ENCODE peak calls at places on chromosome 3, in five cellular contexts. W, G, A, H and K are unnamed samples.

GRCh38 chr3:128385080-128385832 is 81.4 kb downstream of the DNAJB8 start:
- DNase-seq in W (peak; percentile 68), A (peak; percentile 43), G (peak; percentile 73), H (peak; percentile 11), K (no peak)

GRCh38 chr3:52310861-52311566 is 5.1 kb upstream of the DNAH1 start:
- DNase-seq in A (no peak), H (peak; percentile 44), G (no peak), W (no peak), K (no peak)

GRCh38 chr3:113531826-113532697 is at the start of gene SIDT1:
- DNase-seq in H (no peak), G (peak; percentile 31), W (no peak), A (peak; percentile 75), K (no peak)

GRCh38 chr3:190446492-190447301 is 3.0 kb downstream of the TMEM207 start:
- DNase-seq in G (no peak), W (no peak), H (peak; percentile 29), A (no peak), K (no peak)

GRCh38 chr3:63242124-63242523 is 36.0 kb upstream of the SYNPR start:
- DNase-seq in W (no peak), G (no peak), A (no peak), H (no peak), K (no peak)

GRCh38 chr3:186251948-186252619 is 110.0 kb downstream of the DGKG start:
- DNase-seq in G (no peak), A (no peak), W (peak; percentile 23), H (no peak), K (no peak)

GRCh38 chr3:170483485-170484262 is 65.0 kb downstream of the CLDN11 start:
- DNase-seq in A (no peak), G (no peak), W (no peak), H (no peak), K (no peak)

GRCh38 chr3:71211083-71211482 is 372.4 kb downstream of the FOXP1 start:
- DNase-seq in W (peak; percentile 58), H (no peak), A (no peak), G (no peak), K (no peak)

GRCh38 chr3:144677118-144677517 is 705.5 kb downstream of the DIPK2A start:
- DNase-seq in H (peak; percentile 9), A (no peak), G (no peak), W (no peak), K (no peak)

GRCh38 chr3:179067291-179067690 is 4.3 kb downstream of the ZMAT3 start:
- DNase-seq in A (no peak), G (no peak), W (no peak), H (no peak), K (no peak)

GRCh38 chr3:133992385-133992784 is 37.3 kb downstream of the SLCO2A1 start:
- DNase-seq in W (no peak), H (no peak), G (no peak), A (no peak), K (no peak)

GRCh38 chr3:141242035-141242721 is 10.6 kb downstream of the PXYLP1 start:
- DNase-seq in G (no peak), A (no peak), H (no peak), W (no peak), K (no peak)

GRCh38 chr3:98596902-98597500 is 3.6 kb upstream of the CPOX start:
- DNase-seq in G (no peak), H (peak; percentile 22), W (no peak), A (no peak), K (no peak)

GRCh38 chr3:155229086-155229485 is 64.4 kb downstream of the STRIT1 start:
- DNase-seq in W (no peak), G (no peak), H (no peak), A (no peak), K (no peak)

GRCh38 chr3:182172534-182172933 is 460.8 kb downstream of the SOX2 start:
- DNase-seq in G (no peak), W (no peak), H (no peak), A (no peak), K (no peak)

GRCh38 chr3:112508261-112508660 is 9.0 kb upstream of the BTLA start:
- DNase-seq in H (no peak), G (no peak), A (no peak), W (no peak), K (no peak)

GRCh38 chr3:9687514-9687913 is 16.1 kb upstream of the CPNE9 start:
- DNase-seq in G (no peak), W (no peak), A (no peak), H (no peak), K (no peak)

GRCh38 chr3:135514064-135514455 is 451.5 kb upstream of the PPP2R3A start:
- DNase-seq in W (no peak), H (no peak), A (no peak), G (no peak), K (no peak)

GRCh38 chr3:182412066-182412465 is 381.2 kb upstream of the ATP11B start:
- DNase-seq in W (no peak), A (no peak), H (no peak), G (no peak), K (no peak)

GRCh38 chr3:172125053-172125452 is 85.7 kb downstream of the FNDC3B start:
- DNase-seq in H (no peak), A (no peak), W (no peak), G (no peak), K (no peak)

GRCh38 chr3:139522421-139522820 is 17.1 kb downstream of the RBP1 start:
- DNase-seq in G (no peak), A (no peak), H (no peak), W (no peak), K (no peak)

GRCh38 chr3:23752126-23752525 is 53.6 kb upstream of the UBE2E1 start:
- DNase-seq in G (no peak), W (no peak), A (no peak), H (no peak), K (no peak)

GRCh38 chr3:57939776-57940175 is 68.4 kb upstream of the FLNB start:
- DNase-seq in H (no peak), G (no peak), W (no peak), A (no peak), K (no peak)

GRCh38 chr3:73210759-73211158 is 149.3 kb downstream of the EBLN2 start:
- DNase-seq in H (no peak), G (no peak), A (no peak), W (no peak), K (no peak)

GRCh38 chr3:105354429-105354828 is 12.3 kb upstream of the ALCAM start:
- DNase-seq in W (no peak), A (no peak), G (no peak), H (no peak), K (no peak)

GRCh38 chr3:120572027-120572426 is 24.1 kb upstream of the NDUFB4 start:
- DNase-seq in G (no peak), H (no peak), A (no peak), W (no peak), K (no peak)

GRCh38 chr3:72163809-72164634 is 379.1 kb upstream of the PROK2 start:
- DNase-seq in H (no peak), W (no peak), A (no peak), G (no peak), K (no peak)

DNA sequence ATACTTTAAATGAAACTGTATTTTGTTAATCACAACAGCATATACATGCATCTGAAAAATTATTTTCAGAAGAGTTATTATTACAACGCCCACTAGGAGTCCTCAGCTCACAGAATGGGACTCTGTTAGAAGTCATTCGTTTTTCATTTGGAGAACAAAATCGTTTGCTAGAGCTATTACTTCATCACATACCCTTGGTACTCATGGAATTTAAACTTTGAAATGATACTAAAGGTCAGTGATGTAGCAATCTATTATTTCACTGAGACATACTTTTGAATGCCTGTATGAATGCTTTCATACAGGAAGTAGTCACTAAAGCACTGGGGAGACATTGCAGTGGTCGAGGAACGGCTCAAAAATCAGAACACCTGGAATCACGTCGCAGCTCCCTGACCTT is 198.1 kb downstream of the MBNL1 start:
- DNase-seq in G (no peak), H (peak; percentile 34), W (no peak), A (no peak), K (no peak)
- TF ChIP-seq CTCF in G (peak; percentile 56), H (peak; percentile 55), W (peak; percentile 22), A (no peak), K (peak; percentile 80)

DNA sequence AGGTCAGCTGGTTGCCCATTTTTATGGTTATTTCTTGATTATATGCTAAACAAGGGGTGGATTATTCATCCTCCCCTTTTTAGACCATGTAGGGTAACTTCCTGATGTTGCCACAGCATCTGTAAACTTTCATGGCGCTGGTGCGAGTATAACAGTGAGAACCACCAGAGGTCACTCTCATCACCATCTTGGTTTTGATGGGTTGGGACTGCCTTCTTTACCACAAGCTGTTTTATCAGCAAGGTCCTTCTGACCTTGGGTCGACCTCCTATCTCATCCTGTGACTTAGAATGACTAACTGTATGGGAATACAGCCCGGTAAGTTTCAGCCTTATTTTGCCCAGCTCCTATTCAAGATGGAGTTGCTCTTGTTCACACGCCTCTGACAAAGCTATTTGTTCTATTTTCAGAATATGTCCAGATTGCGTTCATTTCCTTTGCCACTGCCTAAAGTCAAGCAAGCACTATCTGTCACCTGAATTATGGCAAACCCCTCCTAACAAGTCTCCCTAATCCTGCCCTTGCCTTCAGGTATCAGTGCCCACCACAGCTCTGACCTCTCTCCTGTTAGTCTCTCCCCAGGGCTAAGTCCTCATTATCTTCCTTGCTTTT is 308.5 kb downstream of the ROBO2 start:
- DNase-seq in G (no peak), A (no peak), H (peak; percentile 53), W (no peak), K (no peak)
- TF ChIP-seq CTCF in G (peak; percentile 32), A (no peak), H (peak; percentile 61), W (no peak), K (peak; percentile 78)

GRCh38 chr3:62051506-62051905 is 321.8 kb downstream of the FEZF2 start:
- DNase-seq in W (no peak), A (peak; percentile 63), G (no peak), H (peak; percentile 45), K (no peak)
- TF ChIP-seq CTCF in W (no peak), A (no peak), G (peak; percentile 34), H (peak; percentile 66), K (peak; percentile 73)

DNA sequence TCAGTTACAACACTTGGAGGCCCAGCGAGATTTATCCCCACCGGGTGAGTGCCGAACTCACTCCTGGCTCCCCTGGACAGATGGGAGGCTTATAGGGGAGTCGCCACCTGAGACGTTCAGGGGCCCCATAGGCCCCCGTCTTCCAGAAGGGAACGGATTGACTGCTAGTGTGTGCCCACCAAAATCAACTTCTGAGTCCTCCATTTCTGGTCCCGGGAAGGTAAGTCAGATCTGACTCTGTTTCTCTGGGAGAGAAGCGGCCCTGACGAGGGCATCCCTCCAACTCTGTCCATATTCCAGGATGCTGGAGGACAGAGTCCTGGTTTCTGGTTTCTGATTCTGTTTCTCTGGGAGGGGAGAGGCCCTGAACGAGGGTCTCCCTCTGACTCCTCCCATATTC is 44.3 kb downstream of the ZBTB11 start:
- DNase-seq in G (no peak), W (no peak), H (no peak), A (no peak), K (no peak)
- TF ChIP-seq CTCF in G (no peak), W (no peak), H (no peak), A (no peak), K (no peak)

GRCh38 chr3:78988324-78988723 is 779.5 kb downstream of the ROBO1 start:
- DNase-seq in W (no peak), G (no peak), H (no peak), A (no peak), K (no peak)
- TF ChIP-seq CTCF in W (peak; percentile 22), G (peak; percentile 21), H (peak; percentile 41), A (no peak), K (peak; percentile 79)